ENCODE peak calls at places on chromosome 20, in four cellular contexts. A is fibroblast of mammary gland, O is adrenal gland, V is adipocyte. S is an unnamed sample.

GRCh38 chr20:37519508-37520416 is 1.3 kb upstream of the NNAT start:
- DNase-seq in O (no peak), A (no peak), V (no peak), S (no peak)

GRCh38 chr20:1631309-1632227 is 11.8 kb upstream of the SIRPB1 start:
- DNase-seq in O (no peak), V (no peak), A (no peak), S (peak)

GRCh38 chr20:50645253-50646068 is 45.9 kb downstream of the RIPOR3 start:
- DNase-seq in A (peak), O (peak), V (peak), S (peak)

GRCh38 chr20:34575756-34576155 is 17.2 kb downstream of the MAP1LC3A start:
- DNase-seq in A (no peak), V (no peak), O (no peak), S (no peak)

GRCh38 chr20:36101201-36101600 is 53.3 kb upstream of the EPB41L1 start:
- DNase-seq in V (no peak), O (no peak), A (no peak), S (no peak)

GRCh38 chr20:24811020-24811419 is 138.0 kb upstream of the CST7 start:
- DNase-seq in O (no peak), A (no peak), V (no peak), S (no peak)

GRCh38 chr20:19758888-19759331 is 852 bp downstream of the RIN2 start:
- DNase-seq in O (peak), A (peak), V (peak), S (peak)

GRCh38 chr20:51456511-51457280 is 85.8 kb downstream of the NFATC2 start:
- DNase-seq in O (peak), V (peak), A (peak), S (peak)

GRCh38 chr20:14712302-14712739 is 374.9 kb upstream of the FLRT3 start:
- DNase-seq in A (peak), V (peak), O (no peak), S (peak)

GRCh38 chr20:31746068-31746878 is 7.2 kb downstream of the TPX2 start:
- DNase-seq in O (no peak), A (no peak), V (no peak), S (no peak)

GRCh38 chr20:4973330-4974097 is 27.8 kb downstream of the SLC23A2 start:
- DNase-seq in A (peak), O (peak), V (peak), S (peak)

GRCh38 chr20:4971064-4971463 is 30.2 kb downstream of the SLC23A2 start:
- DNase-seq in O (peak), V (no peak), A (no peak), S (no peak)

GRCh38 chr20:4967752-4968477 is 33.4 kb downstream of the SLC23A2 start:
- DNase-seq in A (no peak), O (no peak), V (no peak), S (no peak)

GRCh38 chr20:4966826-4967751 is 34.2 kb downstream of the SLC23A2 start:
- DNase-seq in V (peak), A (no peak), O (no peak), S (no peak)

DNA sequence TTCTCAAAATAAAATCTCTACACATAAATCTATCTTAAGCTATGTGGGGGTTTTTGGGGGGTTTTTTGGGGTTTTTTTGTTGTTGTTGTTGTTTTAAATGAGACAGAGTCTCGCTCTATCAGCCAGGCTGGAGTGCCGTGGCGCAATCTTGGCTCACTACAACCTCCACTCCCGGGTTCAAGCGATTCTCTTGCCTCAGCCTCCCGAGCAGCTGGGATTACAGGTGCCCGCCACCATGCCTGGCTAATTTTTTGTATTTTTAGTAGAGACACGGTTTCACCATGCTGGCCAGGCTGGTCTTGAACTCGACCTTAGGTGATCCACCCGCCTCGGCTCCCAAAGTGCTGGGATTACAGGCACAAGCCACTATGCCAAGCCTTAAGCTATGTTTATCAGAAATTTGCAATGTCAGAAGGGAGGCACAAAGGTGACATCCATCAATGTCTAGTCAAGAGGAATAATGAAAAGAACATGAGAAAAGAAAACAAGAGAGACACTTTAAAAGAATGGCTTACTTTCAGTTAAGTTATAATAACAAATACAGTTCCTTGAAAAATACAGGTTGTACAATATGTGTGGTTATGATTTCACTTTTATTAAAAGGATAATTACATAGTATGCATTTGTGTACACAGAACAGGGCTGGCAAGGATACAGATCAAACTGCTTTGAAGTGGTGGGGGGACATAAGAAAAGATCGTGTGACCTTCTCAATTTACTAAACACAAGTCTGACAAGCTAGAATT is 28.6 kb downstream of the SLC23A2 start:
- DNase-seq in V (no peak), O (peak), A (no peak), S (no peak)
- H3K4me3 ChIP-seq in V (peak), O (peak), A (no peak), S (no peak)

GRCh38 chr20:62428396-62429160 is 1.2 kb upstream of the RBBP8NL start:
- DNase-seq in O (no peak), A (no peak), V (peak), S (no peak)

GRCh38 chr20:62430311-62430853 is 3.0 kb upstream of the RBBP8NL start:
- DNase-seq in A (no peak), V (no peak), O (no peak), S (no peak)

GRCh38 chr20:62433655-62434054 is 6.3 kb upstream of the RBBP8NL start:
- DNase-seq in A (no peak), O (peak), V (no peak), S (no peak)

GRCh38 chr20:62429455-62430310 is 2.3 kb upstream of the RBBP8NL start:
- DNase-seq in O (no peak), V (no peak), A (no peak), S (no peak)

GRCh38 chr20:62430871-62431447 is 3.6 kb upstream of the RBBP8NL start:
- DNase-seq in V (no peak), A (no peak), O (no peak), S (no peak)
- H3K4me3 ChIP-seq in V (no peak), A (no peak), O (no peak), S (no peak)

DNA sequence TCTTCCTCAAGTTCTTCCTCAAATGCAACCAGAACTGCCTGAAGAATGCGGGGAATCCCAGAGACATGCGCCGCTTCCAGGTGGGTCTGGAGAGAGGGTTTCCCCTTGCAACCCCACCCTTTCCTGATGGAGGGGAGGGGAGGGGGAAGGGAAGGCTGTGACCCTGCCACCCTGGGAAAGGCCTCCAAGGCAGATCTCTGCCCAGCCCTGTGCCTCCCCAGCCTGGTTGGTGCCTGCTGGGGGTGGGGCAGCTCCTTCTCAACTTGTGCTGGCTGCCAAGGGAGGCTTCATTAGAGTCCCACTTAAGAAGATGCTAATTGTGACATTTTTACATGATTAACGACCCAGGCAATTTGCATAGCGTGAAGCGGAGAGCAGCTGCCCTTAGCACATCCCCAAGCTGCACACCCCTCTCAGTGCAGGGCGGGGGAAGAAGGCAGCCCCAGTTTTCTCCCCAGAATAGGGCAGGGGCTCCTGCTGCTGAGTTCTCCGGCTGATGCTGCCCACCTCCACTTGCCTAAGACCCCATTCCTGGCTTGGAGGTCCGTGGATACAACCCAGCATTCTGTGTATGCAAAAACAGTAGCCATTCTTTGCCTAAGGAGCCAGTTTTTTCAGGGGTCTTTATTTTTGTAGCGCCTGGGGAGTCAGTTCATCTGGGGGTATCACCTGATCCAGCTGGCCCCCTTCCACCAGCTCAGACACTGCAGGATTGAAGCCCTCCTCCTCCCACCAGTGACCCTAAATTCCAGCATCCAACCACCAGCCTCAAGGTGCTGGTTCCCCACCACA is 51.7 kb downstream of the CPXM1 start:
- DNase-seq in O (no peak), V (no peak), A (no peak), S (no peak)
- H3K4me3 ChIP-seq in O (no peak), V (no peak), A (no peak), S (no peak)

GRCh38 chr20:48825551-48825885 is 2.3 kb downstream of the PREX1 start:
- DNase-seq in O (no peak), V (no peak), A (no peak), S (no peak)
- H3K4me3 ChIP-seq in O (no peak), V (no peak), A (no peak), S (no peak)

S was measured in AG10803.